ENCODE peak calls at places on chromosome 17, in nine cellular contexts. W is suprapubic skin; R is lower lobe of right lung; N is H1; G is GM23248; O is K562; A is CD8-positive, alpha-beta T cell; V is A549; L is tibial nerve. S is an unnamed sample.

GRCh38 chr17:82402865-82403264 is 15.3 kb upstream of the HEXD start:
- DNase-seq in L (no peak), V (no peak), R (no peak), O (no peak), W (no peak), A (no peak), G (no peak), N (no peak), S (no peak)

GRCh38 chr17:28901866-28902818 is 737 bp downstream of the DHRS13 start:
- DNase-seq in G (peak; percentile 81), N (no peak), V (peak; percentile 36), O (peak; percentile 75), L (no peak), W (no peak), A (no peak), R (peak; percentile 67), S (no peak)

GRCh38 chr17:52306314-52306713 is 147.8 kb upstream of the CA10 start:
- DNase-seq in O (no peak), L (no peak), V (no peak), A (no peak), R (no peak), N (no peak), W (no peak), G (no peak), S (no peak)

GRCh38 chr17:74499992-74500391 is 31.3 kb downstream of the CD300LB start:
- DNase-seq in A (no peak), W (peak; percentile 37), L (no peak), N (no peak), R (no peak), O (no peak), V (no peak), G (no peak), S (no peak)

GRCh38 chr17:82060001-82060380 is 5.6 kb downstream of the DUS1L start:
- DNase-seq in W (no peak), O (no peak), L (no peak), A (no peak), V (no peak), N (no peak), R (no peak), G (no peak), S (no peak)

GRCh38 chr17:47708312-47708863 is 14.4 kb downstream of the TBKBP1 start:
- DNase-seq in G (no peak), O (no peak), A (no peak), N (no peak), W (no peak), R (peak; percentile 36), L (no peak), V (no peak), S (no peak)

GRCh38 chr17:41635121-41636097 is 11.0 kb upstream of the KRT17 start:
- DNase-seq in A (no peak), W (no peak), G (peak; percentile 26), R (no peak), O (no peak), L (peak; percentile 38), N (no peak), V (no peak), S (no peak)

GRCh38 chr17:36778458-36778857 is 158.8 kb upstream of the LHX1 start:
- DNase-seq in N (no peak), A (no peak), O (no peak), W (no peak), V (no peak), G (no peak), R (no peak), L (no peak), S (no peak)

GRCh38 chr17:14116263-14117024 is 47.1 kb downstream of the COX10 start:
- DNase-seq in A (no peak), N (no peak), L (no peak), V (no peak), W (no peak), R (no peak), G (no peak), O (no peak), S (no peak)

GRCh38 chr17:11031787-11032186 is 193.9 kb upstream of the PIRT start:
- DNase-seq in V (peak; percentile 14), N (peak; percentile 17), L (no peak), A (no peak), O (no peak), R (no peak), W (no peak), G (no peak), S (no peak)

GRCh38 chr17:78900816-78901215 is 2.2 kb downstream of the CEP295NL start:
- DNase-seq in N (no peak), G (no peak), A (no peak), O (no peak), L (no peak), V (no peak), W (no peak), R (no peak), S (no peak)
- H3K4me1 ChIP-seq in N (peaks cover 18% of the 10 kb centered on the region), G (peaks cover 16% of the 10 kb centered on the region), A (no peaks in the 10 kb centered on the region), O (no peaks in the 10 kb centered on the region), L (no peaks in the 10 kb centered on the region), V (peaks cover 22% of the 10 kb centered on the region), W (peaks cover 50% of the 10 kb centered on the region), R (peaks cover 39% of the 10 kb centered on the region), S (no peaks in the 10 kb centered on the region)

DNA sequence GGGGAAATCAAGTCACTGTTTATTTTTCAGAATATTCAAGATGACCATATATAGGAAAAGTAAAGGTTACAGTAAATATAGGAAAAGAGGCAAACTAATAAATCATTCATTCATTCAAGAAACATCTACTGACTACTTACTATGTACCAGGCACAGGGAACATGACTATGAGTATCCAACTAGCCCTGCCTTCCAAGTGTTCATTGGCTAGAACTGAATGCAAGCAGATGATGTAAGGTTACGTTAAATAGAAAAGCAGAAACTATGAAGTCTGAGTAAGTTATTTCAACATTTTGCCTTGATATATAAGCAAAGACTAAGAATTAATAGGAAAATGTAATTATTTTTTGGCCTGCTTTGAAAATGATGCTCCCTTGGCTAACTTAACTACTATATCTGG is 36.7 kb downstream of the SPAG9 start:
- DNase-seq in W (no peak), V (no peak), L (no peak), A (no peak), R (no peak), G (no peak), N (no peak), O (no peak), S (no peak)
- H3K27ac ChIP-seq in W (no peak overlapping the region), V (no peak overlapping the region), L (no peak overlapping the region), A (no peak overlapping the region), R (no peak overlapping the region), G (peak overlapping the region; percentile 87), N (no peak overlapping the region), O (no peak overlapping the region), S (no peak overlapping the region)

GRCh38 chr17:77943971-77944370 is 14.5 kb upstream of the TNRC6C start:
- DNase-seq in O (no peak), N (no peak), L (no peak), V (no peak), A (no peak), R (no peak), G (peak; percentile 20), W (no peak), S (no peak)

GRCh38 chr17:77944390-77945222 is 13.9 kb upstream of the TNRC6C start:
- DNase-seq in N (no peak), A (no peak), G (peak; percentile 8), O (no peak), V (no peak), W (no peak), R (no peak), L (peak; percentile 40), S (no peak)

GRCh38 chr17:77942111-77942988 is 16.2 kb upstream of the TNRC6C start:
- DNase-seq in V (no peak), A (no peak), N (no peak), L (peak; percentile 36), O (no peak), W (no peak), G (no peak), R (no peak), S (no peak)

GRCh38 chr17:77936881-77937280 is 21.6 kb upstream of the TNRC6C start:
- DNase-seq in G (no peak), V (no peak), L (no peak), A (no peak), O (no peak), W (no peak), N (no peak), R (no peak), S (no peak)

DNA sequence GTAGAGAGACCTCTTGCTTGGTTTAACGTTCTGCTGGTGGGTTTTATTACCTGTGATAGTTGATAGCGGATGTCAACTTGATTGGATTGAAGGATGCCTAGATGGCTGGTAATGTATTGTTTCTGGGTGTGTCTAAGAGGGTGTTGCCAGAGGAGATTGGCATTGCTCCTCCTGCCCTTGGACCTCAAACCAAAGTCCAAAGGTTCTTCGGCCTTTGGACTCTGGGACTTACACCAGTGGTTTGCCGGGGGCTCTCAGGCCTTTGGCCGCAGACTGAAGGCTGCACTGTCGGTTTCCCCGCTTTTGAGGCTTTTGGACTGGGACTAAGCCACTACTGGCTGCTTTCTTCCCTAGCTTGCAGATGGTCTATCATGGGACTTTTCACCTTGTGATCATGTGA is 17.5 kb upstream of the TNRC6C start:
- DNase-seq in V (no peak), A (no peak), L (no peak), G (no peak), R (no peak), W (no peak), N (no peak), O (no peak), S (no peak)
- H3K4me1 ChIP-seq in V (no peaks in the 10 kb centered on the region), A (no peaks in the 10 kb centered on the region), L (no peaks in the 10 kb centered on the region), G (no peaks in the 10 kb centered on the region), R (peaks cover 5% of the 10 kb centered on the region), W (no peaks in the 10 kb centered on the region), N (peaks cover 7% of the 10 kb centered on the region), O (no peaks in the 10 kb centered on the region), S (no peaks in the 10 kb centered on the region)

GRCh38 chr17:76405607-76405966 is 21.2 kb downstream of the SPHK1 start:
- DNase-seq in R (peak; percentile 30), L (no peak), V (no peak), O (peak; percentile 68), G (no peak), A (no peak), N (no peak), W (no peak), S (no peak)
- H3K27ac ChIP-seq in R (no peak overlapping the region), L (no peak overlapping the region), V (no peak overlapping the region), O (no peak overlapping the region), G (no peak overlapping the region), A (no peak overlapping the region), N (no peak overlapping the region), W (no peak overlapping the region), S (no peak overlapping the region)

GRCh38 chr17:46179375-46179999 is 13.7 kb downstream of the KANSL1 start:
- DNase-seq in L (no peak), N (no peak), V (no peak), O (no peak), R (no peak), A (no peak), G (no peak), W (no peak), S (no peak)

GRCh38 chr17:46178550-46179198 is 14.6 kb downstream of the KANSL1 start:
- DNase-seq in R (no peak), G (peak; percentile 68), O (no peak), N (no peak), V (no peak), A (no peak), L (no peak), W (no peak), S (no peak)

GRCh38 chr17:46173153-46173552 is 20.1 kb downstream of the KANSL1 start:
- DNase-seq in L (no peak), N (no peak), A (no peak), W (no peak), R (no peak), O (no peak), G (no peak), V (no peak), S (no peak)

GRCh38 chr17:46176975-46177374 is 16.3 kb downstream of the KANSL1 start:
- DNase-seq in N (no peak), A (no peak), R (no peak), W (no peak), V (no peak), L (no peak), O (no peak), G (no peak), S (no peak)

GRCh38 chr17:46175891-46176290 is 17.3 kb downstream of the KANSL1 start:
- DNase-seq in V (no peak), L (no peak), O (no peak), A (no peak), W (no peak), R (no peak), N (no peak), G (peak; percentile 64), S (no peak)
- H3K4me1 ChIP-seq in V (peaks cover 52% of the 10 kb centered on the region), L (no peaks in the 10 kb centered on the region), O (peaks cover 17% of the 10 kb centered on the region), A (peaks cover 81% of the 10 kb centered on the region), W (peaks cover 49% of the 10 kb centered on the region), R (peaks cover 80% of the 10 kb centered on the region), N (peaks cover 23% of the 10 kb centered on the region), G (peaks cover 47% of the 10 kb centered on the region), S (peaks cover 30% of the 10 kb centered on the region)